ENCODE peak calls at places on chromosomes 5 and 9, in eight cellular contexts. I is A549, F is fibroblast of lung, M is neuronal stem cell, P is neural progenitor cell, R is PC-9, E is GM23338, C is HCT116. K is an unnamed sample.

GRCh38 chr5:5178121-5178520 is 38.0 kb downstream of the ADAMTS16 start:
- DNase-seq in I (peak), F (peak), M (no peak), P (no peak), R (no peak), E (no peak), C (no peak), K (no peak)

GRCh38 chr9:29332789-29333188 is 1759.5 kb upstream of the C9orf72 start:
- DNase-seq in I (peak), F (peak), M (no peak), P (no peak), R (no peak), E (no peak), C (peak), K (no peak)

GRCh38 chr5:112419596-112420110 is 576 bp upstream of the EPB41L4A start:
- DNase-seq in I (peak), F (peak), M (peak), P (peak), R (peak), E (peak), C (peak), K (no peak)

GRCh38 chr9:133142657-133143592 is 20.8 kb downstream of the GBGT1 start:
- DNase-seq in I (no peak), F (no peak), M (no peak), P (no peak), R (no peak), E (no peak), C (no peak), K (no peak)

GRCh38 chr5:96743065-96743768 is 64.5 kb downstream of the ERAP1 start:
- DNase-seq in I (no peak), F (peak), M (no peak), P (no peak), R (no peak), E (peak), C (no peak), K (no peak)

GRCh38 chr9:97475079-97475478 is 26.4 kb upstream of the TMOD1 start:
- DNase-seq in I (no peak), F (peak), M (no peak), P (no peak), R (no peak), E (no peak), C (no peak), K (no peak)

GRCh38 chr5:1901983-1902382 is 19.3 kb upstream of the IRX4 start:
- DNase-seq in I (no peak), F (no peak), M (no peak), P (no peak), R (no peak), E (no peak), C (no peak), K (no peak)

GRCh38 chr5:168874713-168875380 is 295.7 kb upstream of the PANK3 start:
- DNase-seq in I (peak), F (peak), M (no peak), P (peak), R (no peak), E (peak), C (peak), K (no peak)

GRCh38 chr9:136212345-136212950 is 7.5 kb upstream of the LHX3 start:
- DNase-seq in I (no peak), F (no peak), M (no peak), P (no peak), R (no peak), E (no peak), C (no peak), K (no peak)

GRCh38 chr5:40754381-40755092 is 1.2 kb downstream of the TTC33 start:
- DNase-seq in I (no peak), F (peak), M (no peak), P (peak), R (no peak), E (no peak), C (no peak), K (no peak)

GRCh38 chr9:14323083-14323968 is 9.4 kb upstream of the NFIB start:
- DNase-seq in I (no peak), F (no peak), M (no peak), P (no peak), R (no peak), E (no peak), C (no peak), K (no peak)

GRCh38 chr5:67648201-67648671 is 451.6 kb upstream of the CD180 start:
- DNase-seq in I (no peak), F (peak), M (no peak), P (no peak), R (no peak), E (no peak), C (no peak), K (no peak)

GRCh38 chr9:105297442-105298097 is 53.1 kb downstream of the SLC44A1 start:
- DNase-seq in I (no peak), F (no peak), M (no peak), P (no peak), R (no peak), E (peak), C (no peak), K (no peak)

GRCh38 chr5:133944263-133945230 is 23.9 kb downstream of the C5orf15 start:
- DNase-seq in I (peak), F (peak), M (peak), P (peak), R (peak), E (peak), C (peak), K (no peak)

GRCh38 chr5:149580808-149581191 is 498 bp upstream of the ARHGEF37 start:
- DNase-seq in I (no peak), F (no peak), M (no peak), P (no peak), R (no peak), E (no peak), C (no peak), K (no peak)

GRCh38 chr5:153654444-153654843 is 164.0 kb downstream of the GRIA1 start:
- DNase-seq in I (no peak), F (peak), M (no peak), P (no peak), R (no peak), E (no peak), C (no peak), K (peak)

GRCh38 chr9:79280691-79281090 is 291.1 kb upstream of the TLE4 start:
- DNase-seq in I (no peak), F (no peak), M (no peak), P (no peak), R (no peak), E (no peak), C (no peak), K (no peak)

GRCh38 chr9:109453210-109453842 is 44.8 kb downstream of the PTPN3 start:
- DNase-seq in I (peak), F (peak), M (no peak), P (no peak), R (peak), E (no peak), C (no peak), K (peak)

GRCh38 chr9:74960548-74960947 is 7.8 kb upstream of the C9orf40 start:
- DNase-seq in I (peak), F (peak), M (no peak), P (no peak), R (peak), E (no peak), C (no peak), K (peak)

GRCh38 chr5:83340511-83340918 is 131.0 kb upstream of the VCAN start:
- DNase-seq in I (no peak), F (no peak), M (no peak), P (no peak), R (no peak), E (no peak), C (no peak), K (no peak)
- H3K4me2 ChIP-seq in I (no peak), F (no peak), M (no peak), P (no peak), R (no peak), E (no peak), C (no peak), K (no peak)

GRCh38 chr5:60402161-60402785 is 297.7 kb downstream of the DEPDC1B start:
- DNase-seq in I (no peak), F (no peak), M (no peak), P (no peak), R (no peak), E (no peak), C (no peak), K (no peak)

GRCh38 chr5:60404171-60404570 is 295.8 kb downstream of the DEPDC1B start:
- DNase-seq in I (no peak), F (peak), M (peak), P (peak), R (no peak), E (no peak), C (no peak), K (no peak)

GRCh38 chr5:60399507-60399906 is 300.5 kb downstream of the DEPDC1B start:
- DNase-seq in I (no peak), F (no peak), M (no peak), P (no peak), R (no peak), E (no peak), C (no peak), K (no peak)

DNA sequence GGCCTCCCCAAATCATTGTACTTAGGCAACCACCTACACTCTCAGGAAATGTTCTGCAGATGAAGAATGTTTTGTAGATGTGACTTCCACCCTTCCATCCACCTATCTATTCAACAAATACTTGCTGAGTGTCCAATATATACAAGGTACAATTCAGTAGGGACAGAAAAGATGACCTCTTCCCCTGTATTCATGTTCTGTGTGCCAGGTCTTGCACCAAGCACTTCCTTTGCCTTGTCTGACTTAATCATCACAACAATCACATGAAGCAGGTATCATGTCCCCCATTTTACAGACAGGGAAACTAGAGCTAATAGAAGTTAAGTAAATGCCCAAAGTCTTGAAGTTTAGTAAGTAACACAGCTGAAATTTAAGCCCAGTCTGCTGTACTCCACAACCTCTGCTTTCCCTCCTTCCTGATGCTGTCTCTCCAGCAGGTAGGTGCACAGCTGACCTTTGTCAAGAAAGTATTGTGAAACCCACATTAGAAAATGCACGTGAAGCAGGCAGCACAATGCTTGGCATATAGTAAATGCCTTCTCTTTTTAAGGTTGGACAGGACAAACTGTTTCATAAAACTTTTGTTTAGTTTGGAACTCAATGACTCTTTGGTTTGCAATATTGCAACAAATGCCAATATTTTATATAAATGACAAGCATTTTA is 296.5 kb downstream of the DEPDC1B start:
- DNase-seq in I (no peak), F (no peak), M (no peak), P (no peak), R (no peak), E (no peak), C (no peak), K (no peak)
- H3K4me2 ChIP-seq in I (no peak), F (no peak), M (no peak), P (no peak), R (no peak), E (no peak), C (no peak), K (no peak)

GRCh38 chr5:74762599-74762998 is 4.3 kb downstream of the GFM2 start:
- DNase-seq in I (peak), F (peak), M (no peak), P (no peak), R (peak), E (no peak), C (peak), K (peak)
- H3K4me2 ChIP-seq in I (peak), F (peak), M (no peak), P (no peak), R (peak), E (no peak), C (peak), K (peak)

GRCh38 chr5:10453564-10453963 is 11.9 kb downstream of the ROPN1L start:
- DNase-seq in I (peak), F (peak), M (no peak), P (no peak), R (peak), E (no peak), C (no peak), K (peak)
- H3K4me2 ChIP-seq in I (peak), F (no peak), M (no peak), P (no peak), R (peak), E (no peak), C (peak), K (peak)

GRCh38 chr5:100841358-100842076 is 61.6 kb downstream of the ST8SIA4 start:
- DNase-seq in I (peak), F (peak), M (no peak), P (no peak), R (peak), E (no peak), C (peak), K (no peak)
- H3K4me2 ChIP-seq in I (peak), F (no peak), M (no peak), P (no peak), R (peak), E (peak), C (peak), K (peak)

DNA sequence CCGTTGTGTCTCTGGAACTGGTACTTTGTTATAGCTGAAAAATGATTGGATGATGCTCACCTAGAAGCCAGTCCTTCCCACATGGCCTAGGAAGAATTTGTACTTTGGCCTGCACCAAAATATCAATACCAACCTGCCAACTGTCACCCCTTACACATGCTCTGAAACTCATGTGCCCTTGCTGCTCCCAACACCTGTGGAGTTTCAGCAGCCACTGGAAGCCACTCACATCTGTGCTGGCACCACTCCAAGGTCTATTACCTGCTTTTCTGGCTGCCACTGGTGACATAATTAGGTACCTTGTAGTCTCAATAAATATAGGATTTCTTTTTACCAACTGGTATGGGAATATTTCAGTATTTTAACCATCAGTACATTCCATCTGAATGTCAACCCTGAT is 363.6 kb downstream of the SH3GL2 start:
- DNase-seq in I (no peak), F (no peak), M (no peak), P (no peak), R (no peak), E (no peak), C (no peak), K (no peak)
- H3K4me2 ChIP-seq in I (no peak), F (no peak), M (no peak), P (no peak), R (no peak), E (no peak), C (no peak), K (no peak)

DNA sequence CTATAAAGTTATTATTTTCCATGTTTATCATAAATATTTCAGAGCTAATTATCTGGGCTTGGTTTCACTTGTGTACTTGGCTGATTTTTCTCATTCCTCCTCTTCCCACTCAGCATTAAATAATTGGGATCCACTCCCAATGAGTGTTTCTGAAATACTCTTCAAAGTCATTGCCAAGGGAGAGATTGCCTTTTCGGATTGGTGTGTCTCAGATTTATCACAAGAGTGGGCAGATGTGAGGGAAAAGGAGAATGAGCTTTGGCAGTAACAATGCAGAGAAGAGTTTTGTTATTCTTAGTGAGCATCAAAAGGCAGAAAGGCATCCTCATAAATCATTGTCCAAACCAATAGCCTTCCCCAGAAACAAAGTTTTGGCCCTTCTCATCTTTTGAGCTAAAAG is 79.2 kb downstream of the SEMA5A start:
- DNase-seq in I (no peak), F (peak), M (no peak), P (no peak), R (no peak), E (no peak), C (no peak), K (no peak)
- H3K4me2 ChIP-seq in I (no peak), F (no peak), M (no peak), P (no peak), R (no peak), E (no peak), C (no peak), K (peak)